ENCODE peak calls at places on chromosomes 2 and 18, in six cellular contexts. G, W, O, T, Q and V are unnamed samples.
A peak's percentile ranks its signal among the peaks of the same experiment; 100 is the strongest.

GRCh38 chr18:66393463-66393862 is 210.4 kb downstream of the CDH19 start:
- DNase-seq in O (peak; percentile 24), Q (no peak), T (no peak), W (no peak), G (no peak), V (no peak)

GRCh38 chr18:49014605-49015267 is 64.0 kb upstream of the SMAD7 start:
- DNase-seq in T (no peak), W (no peak), G (no peak), Q (no peak), O (no peak), V (no peak)

GRCh38 chr2:126656311-126657145 is 570 bp downstream of the GYPC start:
- DNase-seq in W (peak; percentile 52), Q (no peak), O (peak; percentile 65), G (peak; percentile 44), T (peak; percentile 70), V (no peak)

GRCh38 chr2:3151153-3151918 is 226.3 kb downstream of the EIPR1 start:
- DNase-seq in O (no peak), T (no peak), W (peak; percentile 95), Q (no peak), G (no peak), V (no peak)

GRCh38 chr2:205024822-205025518 is 479.7 kb downstream of the PARD3B start:
- DNase-seq in G (no peak), Q (peak; percentile 90), O (no peak), W (no peak), T (peak; percentile 97), V (peak; percentile 69)

GRCh38 chr18:28284132-28284531 is 107.2 kb upstream of the CDH2 start:
- DNase-seq in W (no peak), Q (no peak), T (peak; percentile 47), O (no peak), G (no peak), V (peak; percentile 15)

GRCh38 chr18:21632393-21632792 is 20.3 kb downstream of the SNRPD1 start:
- DNase-seq in Q (no peak), W (no peak), T (no peak), O (no peak), G (no peak), V (no peak)

GRCh38 chr18:36158261-36158867 is 28.7 kb downstream of the ELP2 start:
- DNase-seq in W (no peak), T (peak; percentile 85), Q (no peak), O (no peak), G (no peak), V (no peak)

GRCh38 chr2:134246154-134246874 is 7.6 kb upstream of the MGAT5 start:
- DNase-seq in T (no peak), O (no peak), W (peak; percentile 33), G (no peak), Q (no peak), V (no peak)

GRCh38 chr2:162711832-162712540 is 126.6 kb downstream of the KCNH7 start:
- DNase-seq in Q (no peak), T (no peak), O (peak; percentile 70), W (no peak), G (no peak), V (no peak)
- H3K27ac ChIP-seq in Q (no peak overlapping the region), T (no peak overlapping the region), O (no peak overlapping the region), W (no peak overlapping the region), G (no peak overlapping the region), V (no peak overlapping the region)

GRCh38 chr2:240448387-240449274 is 13.2 kb downstream of the GPC1 start:
- DNase-seq in O (no peak), G (no peak), T (no peak), Q (no peak), W (no peak), V (no peak)
- H3K27ac ChIP-seq in O (no peak overlapping the region), G (no peak overlapping the region), T (no peak overlapping the region), Q (no peak overlapping the region), W (no peak overlapping the region), V (no peak overlapping the region)

GRCh38 chr18:77038182-77038581 is 94.4 kb downstream of the MBP start:
- DNase-seq in O (no peak), Q (no peak), W (no peak), G (no peak), T (no peak), V (no peak)

GRCh38 chr18:77037533-77037932 is 95.0 kb downstream of the MBP start:
- DNase-seq in T (no peak), Q (no peak), W (no peak), O (no peak), G (no peak), V (no peak)

GRCh38 chr18:77035380-77035779 is 97.2 kb downstream of the MBP start:
- DNase-seq in O (no peak), Q (no peak), G (no peak), W (no peak), T (peak; percentile 3), V (no peak)

GRCh38 chr18:77042583-77042982 is 90.0 kb downstream of the MBP start:
- DNase-seq in W (no peak), O (no peak), G (no peak), T (no peak), Q (no peak), V (no peak)

DNA sequence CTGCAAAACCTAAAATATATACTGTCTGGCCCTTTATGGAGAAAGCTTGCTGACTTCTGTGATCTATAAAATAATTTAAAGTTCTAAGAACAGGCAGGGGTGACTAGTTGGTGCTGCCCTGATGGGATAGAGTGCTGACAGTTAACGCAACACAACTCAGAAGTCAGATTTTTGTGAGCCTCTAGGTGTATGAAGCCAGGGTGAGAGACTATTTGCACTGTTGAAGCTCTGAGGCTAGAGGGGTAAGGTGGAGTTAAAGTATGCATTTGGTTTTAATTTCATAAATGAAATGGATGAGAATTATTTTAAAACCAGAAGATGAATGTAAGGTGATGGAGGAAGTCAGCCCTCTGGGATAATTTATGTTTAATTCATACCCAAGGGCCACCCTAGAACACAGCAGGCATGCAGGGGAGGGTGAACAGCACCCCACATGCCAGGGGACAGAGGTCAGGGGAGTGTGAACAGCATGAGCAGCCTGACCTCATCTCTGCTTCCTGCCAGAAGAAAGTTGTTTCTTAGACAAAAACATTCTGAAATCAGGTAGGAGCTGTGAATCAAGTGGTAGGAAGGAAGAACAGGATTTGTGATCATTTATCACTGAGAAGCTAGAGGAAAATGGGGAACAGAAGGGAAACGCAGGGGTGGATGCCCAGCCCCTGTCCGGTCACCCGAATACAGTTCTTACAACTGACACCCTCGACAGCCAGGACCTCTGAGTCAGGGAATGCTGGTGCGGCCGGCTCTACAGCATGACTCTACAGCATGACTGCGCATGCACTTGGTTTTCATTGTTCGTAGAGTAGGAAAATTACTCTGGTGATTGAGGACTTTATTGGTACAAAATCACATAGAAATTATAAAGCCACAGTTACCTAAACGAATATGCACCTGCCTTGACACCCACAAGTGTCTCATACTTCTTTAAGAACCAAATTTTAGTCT is 93.1 kb downstream of the MBP start:
- DNase-seq in T (peak; percentile 19), G (no peak), Q (no peak), W (no peak), O (no peak), V (no peak)
- H3K27ac ChIP-seq in T (no peak overlapping the region), G (peak overlapping the region; percentile 35), Q (no peak overlapping the region), W (no peak overlapping the region), O (no peak overlapping the region), V (peak overlapping the region; percentile 28)

DNA sequence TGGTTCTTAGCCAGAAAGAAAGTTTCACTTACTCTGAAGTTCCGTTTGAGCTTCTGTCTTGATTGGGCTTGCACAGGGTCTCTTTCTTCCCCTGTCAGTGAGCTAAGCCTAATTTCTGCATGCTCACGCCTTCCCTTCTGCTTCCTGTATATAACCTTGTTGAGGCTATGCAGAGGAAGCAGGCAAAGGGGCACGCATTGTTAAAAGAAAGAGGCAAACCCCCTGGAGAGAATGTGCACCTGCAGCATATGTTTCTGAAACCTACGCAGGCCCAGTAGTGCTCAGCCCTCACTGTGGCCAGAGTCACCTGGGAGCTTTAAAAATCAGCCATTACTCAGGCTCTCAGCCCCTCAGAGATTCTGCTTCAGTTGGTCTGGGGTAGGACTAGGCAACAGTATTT is 14.5 kb upstream of the PLA2R1 start:
- DNase-seq in Q (no peak), O (no peak), G (peak; percentile 62), T (no peak), W (peak; percentile 22), V (no peak)
- H3K27ac ChIP-seq in Q (no peak overlapping the region), O (no peak overlapping the region), G (peak overlapping the region; percentile 71), T (no peak overlapping the region), W (no peak overlapping the region), V (no peak overlapping the region)

DNA sequence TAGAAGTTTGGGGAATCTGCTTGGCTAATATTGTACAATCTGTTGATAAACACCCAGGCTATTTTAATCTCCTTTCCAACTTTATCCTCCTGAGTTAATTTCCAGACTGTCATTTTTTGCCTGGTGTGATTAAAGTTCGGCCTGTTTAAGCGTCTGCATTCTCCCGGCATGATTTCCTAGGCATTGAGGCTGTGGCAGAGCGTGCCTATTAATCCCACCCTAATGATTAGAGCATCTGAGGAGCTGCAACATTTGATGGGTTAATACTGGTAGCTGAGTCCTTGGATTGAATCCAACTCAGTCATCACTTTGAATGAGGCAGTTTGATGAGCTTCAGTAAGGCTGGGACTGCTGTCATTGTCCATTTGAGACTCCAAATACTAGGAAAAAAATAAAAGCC is 882.5 kb downstream of the SLC4A3 start:
- DNase-seq in Q (no peak), G (no peak), W (no peak), O (no peak), T (no peak), V (no peak)
- H3K27ac ChIP-seq in Q (peak overlapping the region; percentile 88), G (no peak overlapping the region), W (no peak overlapping the region), O (no peak overlapping the region), T (no peak overlapping the region), V (no peak overlapping the region)

GRCh38 chr18:62324917-62325805 is at the start of gene TNFRSF11A:
- DNase-seq in Q (no peak), G (no peak), T (peak; percentile 44), W (no peak), O (peak; percentile 81), V (no peak)

GRCh38 chr18:62327977-62328376 is 2.9 kb downstream of the TNFRSF11A start:
- DNase-seq in O (no peak), W (no peak), T (no peak), Q (no peak), G (no peak), V (no peak)

GRCh38 chr18:62324355-62324828 is 718 bp upstream of the TNFRSF11A start:
- DNase-seq in T (peak; percentile 6), G (no peak), Q (no peak), W (no peak), O (peak; percentile 45), V (no peak)

GRCh38 chr18:62326646-62327348 is 1.7 kb downstream of the TNFRSF11A start:
- DNase-seq in Q (no peak), G (no peak), W (no peak), T (peak; percentile 9), O (no peak), V (no peak)

GRCh38 chr18:62325806-62326645 is 916 bp downstream of the TNFRSF11A start:
- DNase-seq in W (no peak), Q (no peak), T (peak; percentile 48), G (no peak), O (peak; percentile 59), V (no peak)
- H3K27ac ChIP-seq in W (no peak overlapping the region), Q (no peak overlapping the region), T (no peak overlapping the region), G (no peak overlapping the region), O (no peak overlapping the region), V (no peak overlapping the region)

DNA sequence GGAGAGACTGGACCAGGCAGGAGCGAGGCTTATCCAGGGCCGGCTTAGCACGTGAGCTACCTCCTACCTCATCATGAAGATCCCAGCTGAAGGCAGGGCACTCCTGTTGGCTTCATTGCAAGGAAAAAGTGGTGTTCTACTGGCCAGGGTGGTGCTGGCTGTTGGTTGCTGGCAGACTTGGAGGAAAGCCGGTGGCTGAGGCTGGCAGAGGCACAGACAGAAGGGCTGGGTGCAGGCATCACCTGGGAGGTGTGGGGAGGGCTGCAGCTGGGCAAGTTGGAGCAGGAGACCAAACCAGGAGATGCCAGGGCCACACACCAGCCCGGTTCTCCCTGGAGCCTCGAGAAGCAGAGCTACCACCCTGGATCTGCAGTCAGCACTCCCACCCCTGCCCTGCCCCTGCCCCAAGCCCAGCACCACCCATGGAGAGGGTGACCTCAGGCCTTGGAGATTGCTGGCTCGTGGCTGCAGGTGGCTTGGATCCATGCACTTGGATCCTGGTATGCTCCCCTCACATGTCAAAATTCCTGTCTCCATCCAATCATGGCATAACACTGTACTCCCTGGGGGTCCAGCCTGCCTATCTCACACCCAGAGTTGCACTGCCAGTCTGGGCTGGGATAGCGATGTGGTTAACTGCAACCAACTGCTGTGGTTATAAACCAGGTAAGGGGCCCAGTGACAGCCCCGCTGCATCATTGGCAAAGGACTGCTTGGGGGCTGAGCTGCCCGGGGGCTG is 49.7 kb downstream of the GLI2 start:
- DNase-seq in G (no peak), Q (no peak), T (no peak), O (no peak), W (no peak), V (no peak)
- H3K27ac ChIP-seq in G (no peak overlapping the region), Q (no peak overlapping the region), T (no peak overlapping the region), O (peak overlapping the region; percentile 87), W (no peak overlapping the region), V (no peak overlapping the region)